ENCODE peak calls at places on chromosomes 1 and 21, in seven cellular contexts. M is cardiac fibroblast; R is activated CD4-positive, alpha-beta T cell treated with anti-CD3 and anti-CD28 coated beads for 36 hours; S is SK-N-SH; T is ACHN; Y is H4; G is LoVo. E is an unnamed sample.

GRCh38 chr1:212545941-212546638 is 62.5 kb upstream of the ATF3 start:
- DNase-seq in M (peak), R (no peak), S (no peak), T (no peak), Y (no peak), G (no peak), E (no peak)

GRCh38 chr1:43934279-43934985 is 831 bp downstream of the ARTN start:
- DNase-seq in M (peak), R (peak), S (peak), T (peak), Y (peak), G (peak), E (peak)

GRCh38 chr21:43001316-43001715 is 27.0 kb downstream of the PKNOX1 start:
- DNase-seq in M (no peak), R (no peak), S (no peak), T (no peak), Y (no peak), G (no peak), E (no peak)

GRCh38 chr1:17347769-17348592 is 24.0 kb upstream of the PADI6 start:
- DNase-seq in M (peak), R (no peak), S (no peak), T (no peak), Y (peak), G (peak), E (peak)

GRCh38 chr1:53680868-53681267 is 58.1 kb downstream of the GLIS1 start:
- DNase-seq in M (no peak), R (no peak), S (peak), T (no peak), Y (no peak), G (no peak), E (no peak)

GRCh38 chr1:150695561-150695960 is 1.4 kb downstream of the GOLPH3L start:
- DNase-seq in M (peak), R (no peak), S (no peak), T (no peak), Y (no peak), G (no peak), E (no peak)

GRCh38 chr21:42593007-42593814 is 60.2 kb upstream of the PDE9A start:
- DNase-seq in M (peak), R (peak), S (peak), T (peak), Y (peak), G (peak), E (peak)

GRCh38 chr1:181077576-181078242 is 10.8 kb upstream of the IER5 start:
- DNase-seq in M (peak), R (no peak), S (no peak), T (no peak), Y (no peak), G (no peak), E (no peak)

GRCh38 chr1:43766086-43766784 is 58.9 kb downstream of the ST3GAL3 start:
- DNase-seq in M (no peak), R (no peak), S (no peak), T (no peak), Y (no peak), G (no peak), E (no peak)

GRCh38 chr1:232816324-232816723 is 11.1 kb downstream of the MAP10 start:
- DNase-seq in M (no peak), R (no peak), S (no peak), T (no peak), Y (no peak), G (no peak), E (no peak)

GRCh38 chr1:157580179-157580827 is 17.6 kb downstream of the FCRL4 start:
- DNase-seq in M (peak), R (peak), S (peak), T (peak), Y (peak), G (peak), E (peak)

GRCh38 chr1:176829261-176829976 is 335.1 kb downstream of the ASTN1 start:
- DNase-seq in M (no peak), R (no peak), S (no peak), T (no peak), Y (no peak), G (no peak), E (no peak)

GRCh38 chr1:9289724-9290493 is 2.8 kb upstream of the SPSB1 start:
- DNase-seq in M (peak), R (peak), S (no peak), T (peak), Y (peak), G (no peak), E (peak)

GRCh38 chr1:109111386-109112055 is 2.4 kb upstream of the ELAPOR1 start:
- DNase-seq in M (peak), R (no peak), S (no peak), T (no peak), Y (no peak), G (no peak), E (no peak)

GRCh38 chr1:19375621-19376020 is 63.5 kb downstream of the SLC66A1 start:
- DNase-seq in M (no peak), R (no peak), S (no peak), T (no peak), Y (no peak), G (no peak), E (no peak)

GRCh38 chr1:41357451-41358151 is 3.6 kb upstream of the FOXO6 start:
- DNase-seq in M (no peak), R (no peak), S (peak), T (no peak), Y (peak), G (no peak), E (no peak)

GRCh38 chr1:26696645-26697440 is 1.0 kb downstream of the ARID1A start:
- DNase-seq in M (no peak), R (peak), S (peak), T (no peak), Y (no peak), G (no peak), E (no peak)

GRCh38 chr1:7209340-7209739 is 424.1 kb downstream of the CAMTA1 start:
- DNase-seq in M (no peak), R (no peak), S (peak), T (no peak), Y (no peak), G (no peak), E (no peak)

GRCh38 chr21:37435120-37435519 is 68.5 kb downstream of the DYRK1A start:
- DNase-seq in M (peak), R (peak), S (peak), T (peak), Y (peak), G (no peak), E (peak)